ENCODE peak calls at places on chromosomes 4 and X, in five cellular contexts. B is prostate gland, W is uterus, G is spleen, A is body of pancreas. I is an unnamed sample.

GRCh38 chr4:76984788-76985211 is 35.2 kb downstream of the SEPTIN11 start:
- DNase-seq in B (no peak), G (no peak), W (peak), A (peak), I (no peak)

GRCh38 chrX:46601283-46601682 is 27.7 kb downstream of the CHST7 start:
- DNase-seq in G (no peak), B (no peak), W (no peak), A (no peak), I (no peak)

GRCh38 chr4:150130953-150131352 is 52.7 kb downstream of the DCLK2 start:
- DNase-seq in B (no peak), W (no peak), A (no peak), G (no peak), I (no peak)

GRCh38 chr4:150115851-150116250 is 37.6 kb downstream of the DCLK2 start:
- DNase-seq in W (no peak), B (no peak), A (no peak), G (no peak), I (no peak)

GRCh38 chr4:87321888-87322287 is 794 bp downstream of the HSD17B13 start:
- DNase-seq in G (no peak), B (no peak), A (no peak), W (no peak), I (no peak)

GRCh38 chr4:30719363-30720020 is 677 bp upstream of the PCDH7 start:
- DNase-seq in G (peak), W (peak), A (peak), B (peak), I (no peak)

GRCh38 chrX:101931104-101931493 is 728 bp downstream of the ZMAT1 start:
- DNase-seq in G (no peak), A (no peak), W (no peak), B (no peak), I (no peak)

GRCh38 chr4:64713256-64713840 is 304.1 kb upstream of the TECRL start:
- DNase-seq in A (no peak), B (no peak), W (no peak), G (no peak), I (peak)

GRCh38 chrX:133249659-133250058 is 31.5 kb upstream of the TFDP3 start:
- DNase-seq in B (no peak), G (no peak), A (no peak), W (no peak), I (no peak)

GRCh38 chr4:22483551-22483981 is 32.3 kb downstream of the ADGRA3 start:
- DNase-seq in A (no peak), W (no peak), G (no peak), B (no peak), I (no peak)

GRCh38 chr4:152138451-152138850 is 377.6 kb upstream of the GATB start:
- DNase-seq in B (no peak), W (no peak), A (no peak), G (no peak), I (no peak)

GRCh38 chr4:182492456-182492855 is 249.3 kb downstream of the TENM3 start:
- DNase-seq in G (no peak), A (no peak), B (no peak), W (no peak), I (no peak)

GRCh38 chr4:39020130-39020529 is 12.1 kb downstream of the TMEM156 start:
- DNase-seq in W (no peak), G (no peak), A (no peak), B (no peak), I (no peak)

GRCh38 chr4:20044502-20044911 is 207.2 kb upstream of the SLIT2 start:
- DNase-seq in W (no peak), A (no peak), G (no peak), B (no peak), I (no peak)

GRCh38 chr4:148515248-148515647 is 73.0 kb upstream of the NR3C2 start:
- DNase-seq in B (no peak), G (no peak), W (no peak), A (no peak), I (no peak)

GRCh38 chr4:2837904-2838496 is 5.6 kb upstream of the ADD1 start:
- DNase-seq in A (no peak), W (peak), B (no peak), G (peak), I (no peak)

GRCh38 chrX:132749406-132749805 is 209.0 kb downstream of the HS6ST2 start:
- DNase-seq in A (no peak), B (no peak), W (no peak), G (no peak), I (no peak)

GRCh38 chrX:16592194-16592770 is 57.7 kb upstream of the S100G start:
- DNase-seq in B (no peak), A (no peak), G (no peak), W (no peak), I (no peak)

GRCh38 chr4:169567916-169568315 is 44.5 kb downstream of the NEK1 start:
- DNase-seq in A (no peak), G (no peak), B (no peak), W (no peak), I (no peak)

GRCh38 chr4:54897590-54897989 is 227.8 kb downstream of the KDR start:
- DNase-seq in W (no peak), G (no peak), B (no peak), A (no peak), I (no peak)

GRCh38 chr4:70706516-70706915 is 15.2 kb upstream of the RUFY3 start:
- DNase-seq in W (no peak), A (no peak), B (no peak), G (no peak), I (peak)

DNA sequence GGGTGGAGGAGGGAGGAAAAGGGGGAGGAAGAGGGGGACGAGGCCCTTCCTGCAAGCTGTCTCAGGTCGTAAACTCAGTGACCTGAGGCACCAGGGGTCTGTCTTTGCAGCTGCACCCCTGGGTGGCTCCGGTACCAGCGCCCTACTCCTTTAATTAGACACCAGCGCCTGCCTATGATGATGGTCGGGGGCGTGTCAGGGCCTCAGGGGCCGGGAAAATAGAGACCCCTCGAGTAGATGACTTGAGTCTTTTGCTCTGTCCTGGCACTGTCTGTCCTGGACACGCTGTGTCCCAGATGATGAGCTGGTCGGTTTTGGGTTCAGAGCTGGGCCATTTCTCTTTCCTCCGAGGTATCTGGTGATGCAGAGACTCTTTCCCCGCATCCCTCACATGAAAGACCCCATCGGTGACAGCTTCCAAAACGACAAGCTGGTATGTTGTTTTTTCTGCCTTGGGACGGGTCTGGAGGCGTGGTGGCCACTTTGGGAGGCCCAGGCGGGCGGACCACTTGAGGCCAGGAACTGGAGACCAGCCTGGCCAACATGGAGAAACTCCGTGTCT is 11.2 kb downstream of the SLC25A6 start:
- DNase-seq in A (no peak), W (no peak), G (no peak), B (no peak), I (no peak)
- TF ChIP-seq POLR2A in A (no peak), W (no peak), G (no peak), B (no peak), I (no peak)

GRCh38 chr4:153527690-153528089 is 61.5 kb downstream of the TMEM131L start:
- DNase-seq in A (no peak), B (no peak), G (no peak), W (no peak), I (no peak)
- TF ChIP-seq POLR2A in A (no peak), B (no peak), G (no peak), W (no peak), I (no peak)

GRCh38 chrX:154419688-154420401 is 8.5 kb downstream of the TAFAZZIN start:
- DNase-seq in A (no peak), G (no peak), B (no peak), W (no peak), I (no peak)

GRCh38 chrX:154417157-154417556 is 5.8 kb downstream of the TAFAZZIN start:
- DNase-seq in G (no peak), W (no peak), A (no peak), B (no peak), I (no peak)

GRCh38 chrX:154420402-154420756 is 8.1 kb upstream of the ATP6AP1 start:
- DNase-seq in A (no peak), W (no peak), G (no peak), B (no peak), I (no peak)

DNA sequence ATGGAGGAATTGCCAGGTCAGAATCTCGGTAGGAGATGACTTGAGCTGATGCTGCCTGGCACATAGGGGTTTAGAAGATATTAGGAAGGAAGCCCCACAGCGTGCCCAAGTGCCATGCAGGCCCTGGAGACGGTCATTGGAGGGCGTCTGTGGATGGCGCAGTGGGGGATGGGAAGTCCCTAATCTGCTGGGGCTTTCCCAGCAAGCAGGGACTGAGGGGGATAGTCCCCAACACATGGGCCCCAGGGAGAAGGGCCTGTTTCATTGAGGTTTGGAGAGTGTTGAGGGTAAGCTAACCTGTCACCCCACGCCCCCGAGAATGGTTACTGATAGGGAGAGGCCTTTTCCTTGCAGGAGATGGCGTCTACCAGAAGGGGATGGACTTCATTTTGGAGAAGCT is 7.8 kb downstream of the TAFAZZIN start:
- DNase-seq in A (no peak), W (no peak), B (no peak), G (no peak), I (no peak)
- TF ChIP-seq POLR2A in A (no peak), W (no peak), B (no peak), G (no peak), I (no peak)

GRCh38 chr4:122728781-122729330 is 3.6 kb upstream of the BBS12 start:
- DNase-seq in G (no peak), A (no peak), B (no peak), W (no peak), I (no peak)

GRCh38 chr4:122733805-122734155 is 1.3 kb downstream of the BBS12 start:
- DNase-seq in A (no peak), G (no peak), B (no peak), W (no peak), I (no peak)

GRCh38 chr4:122731676-122732075 is 828 bp upstream of the BBS12 start:
- DNase-seq in G (no peak), W (no peak), B (no peak), A (no peak), I (no peak)

GRCh38 chr4:122732329-122733026 is at the start of gene BBS12:
- DNase-seq in B (peak), W (peak), G (peak), A (peak), I (peak)
- TF ChIP-seq POLR2A in B (no peak), W (peak), G (no peak), A (no peak), I (peak)

GRCh38 chr4:41258783-41259182 is 2.1 kb downstream of the UCHL1 start:
- DNase-seq in A (peak), B (peak), G (no peak), W (no peak), I (peak)

GRCh38 chr4:41257901-41258300 is 1.2 kb downstream of the UCHL1 start:
- DNase-seq in A (no peak), W (no peak), G (no peak), B (no peak), I (no peak)

GRCh38 chr4:41256131-41256739 is 493 bp upstream of the UCHL1 start:
- DNase-seq in A (no peak), B (no peak), G (no peak), W (no peak), I (peak)

GRCh38 chr4:41257257-41257900 is 651 bp downstream of the UCHL1 start:
- DNase-seq in B (no peak), W (no peak), G (peak), A (peak), I (peak)

DNA sequence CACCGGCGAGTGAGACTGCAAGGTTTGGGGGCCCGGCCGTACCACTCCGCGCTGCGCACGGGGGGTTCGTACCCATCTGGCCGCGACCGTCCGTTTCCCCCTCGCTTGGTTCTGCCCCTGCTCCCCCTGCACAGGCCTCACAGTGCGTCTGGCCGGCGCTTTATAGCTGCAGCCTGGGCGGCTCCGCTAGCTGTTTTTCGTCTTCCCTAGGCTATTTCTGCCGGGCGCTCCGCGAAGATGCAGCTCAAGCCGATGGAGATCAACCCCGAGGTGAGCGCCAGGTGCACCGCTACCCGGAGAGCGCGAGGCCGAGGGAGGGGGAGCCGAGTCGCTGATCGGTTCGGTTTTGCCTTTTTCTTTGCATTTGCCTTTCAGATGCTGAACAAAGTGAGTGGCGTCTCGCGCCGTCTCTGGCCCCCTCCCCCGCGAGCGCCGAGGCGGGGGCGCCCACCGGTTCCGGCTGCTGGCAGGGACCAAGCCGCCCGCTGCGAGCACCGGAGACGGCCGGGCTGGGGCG is at the start of gene UCHL1:
- DNase-seq in G (no peak), A (peak), B (no peak), W (no peak), I (peak)
- TF ChIP-seq POLR2A in G (no peak), A (no peak), B (no peak), W (no peak), I (no peak)

I was measured in erythroblast.